ENCODE peak calls at places on chromosomes 1 and 21, in six cellular contexts. F, R, J, S, Y and G are unnamed samples.
A peak's percentile ranks its signal among the peaks of the same experiment; 100 is the strongest.

GRCh38 chr1:201546093-201546492 is 7.2 kb downstream of the NAV1 start:
- DNase-seq in Y (no peak), R (no peak), J (peak; percentile 63), F (no peak), S (no peak), G (no peak)

GRCh38 chr1:89609339-89609725 is 23.6 kb upstream of the LRRC8C start:
- DNase-seq in R (no peak), F (no peak), Y (no peak), J (no peak), S (no peak), G (no peak)

GRCh38 chr1:156664949-156665411 is 12.2 kb downstream of the NES start:
- DNase-seq in S (no peak), Y (no peak), R (no peak), F (no peak), J (peak; percentile 64), G (no peak)

GRCh38 chr1:50271968-50272578 is 151.2 kb downstream of the DMRTA2 start:
- DNase-seq in F (peak; percentile 31), S (no peak), Y (no peak), J (peak; percentile 68), R (peak; percentile 3), G (peak; percentile 32)

GRCh38 chr1:98005326-98006010 is 84.6 kb upstream of the DPYD start:
- DNase-seq in S (no peak), F (no peak), R (no peak), Y (no peak), J (no peak), G (no peak)

GRCh38 chr1:54064244-54064643 is 10.8 kb downstream of the TCEANC2 start:
- DNase-seq in S (no peak), J (no peak), R (no peak), Y (no peak), F (no peak), G (no peak)

GRCh38 chr21:35336534-35336933 is 287.4 kb upstream of the RUNX1 start:
- DNase-seq in R (no peak), Y (no peak), J (no peak), S (no peak), F (peak; percentile 23), G (no peak)

GRCh38 chr1:65039508-65039907 is 73.2 kb upstream of the JAK1 start:
- DNase-seq in R (no peak), F (no peak), S (no peak), J (no peak), Y (no peak), G (no peak)

GRCh38 chr1:19484338-19484792 is 974 bp downstream of the CAPZB start:
- DNase-seq in R (no peak), J (peak; percentile 61), Y (peak; percentile 59), F (no peak), S (peak; percentile 89), G (no peak)

GRCh38 chr21:31710586-31710985 is 21.3 kb downstream of the SCAF4 start:
- DNase-seq in R (no peak), S (no peak), F (peak; percentile 72), J (no peak), Y (no peak), G (no peak)

GRCh38 chr1:222791006-222791710 is 23.7 kb upstream of the DISP1 start:
- DNase-seq in J (no peak), R (no peak), Y (no peak), F (no peak), S (no peak), G (no peak)

GRCh38 chr21:17726047-17726446 is 93.1 kb downstream of the C21orf91 start:
- DNase-seq in J (peak; percentile 8), S (no peak), F (peak; percentile 2), Y (no peak), R (no peak), G (peak; percentile 27)

GRCh38 chr1:42745851-42746250 is 5.8 kb upstream of the CLDN19 start:
- DNase-seq in R (no peak), F (no peak), S (no peak), Y (no peak), J (no peak), G (no peak)

GRCh38 chr1:46288485-46289133 is 14.8 kb downstream of the LRRC41 start:
- DNase-seq in R (no peak), Y (no peak), S (no peak), F (peak; percentile 28), J (no peak), G (no peak)

GRCh38 chr1:78104322-78104721 is 58.6 kb downstream of the GIPC2 start:
- DNase-seq in S (no peak), F (peak; percentile 96), R (no peak), Y (no peak), J (no peak), G (no peak)

GRCh38 chr1:24695202-24695974 is 49.9 kb upstream of the CLIC4 start:
- DNase-seq in F (no peak), S (peak; percentile 81), J (peak; percentile 17), Y (no peak), R (no peak), G (no peak)

GRCh38 chr1:192147221-192147620 is 11.0 kb upstream of the RGS18 start:
- DNase-seq in Y (no peak), F (no peak), J (no peak), S (no peak), R (no peak), G (no peak)

GRCh38 chr1:66564250-66564649 is 30.3 kb downstream of the SGIP1 start:
- DNase-seq in Y (no peak), F (peak; percentile 100), R (no peak), J (no peak), S (no peak), G (no peak)

GRCh38 chr1:208183977-208184901 is 59.9 kb downstream of the PLXNA2 start:
- DNase-seq in J (peak; percentile 31), F (peak; percentile 88), S (no peak), R (no peak), Y (no peak), G (no peak)

GRCh38 chr1:80542231-80542630 is 1258.5 kb upstream of the ADGRL2 start:
- DNase-seq in Y (no peak), R (no peak), J (no peak), F (peak; percentile 10), S (no peak), G (no peak)

GRCh38 chr1:196409586-196409985 is 198.7 kb downstream of the KCNT2 start:
- DNase-seq in F (peak; percentile 23), R (no peak), Y (no peak), S (no peak), J (no peak), G (no peak)

GRCh38 chr1:225460737-225461532 is 33.1 kb upstream of the LBR start:
- DNase-seq in F (peak; percentile 30), J (no peak), Y (no peak), S (peak; percentile 66), R (no peak), G (no peak)

GRCh38 chr1:195462646-195463045 is 1145.6 kb downstream of the KCNT2 start:
- DNase-seq in R (no peak), F (peak; percentile 6), Y (no peak), S (no peak), J (no peak), G (no peak)

GRCh38 chr1:203440780-203441179 is 34.8 kb upstream of the PRELP start:
- DNase-seq in F (peak; percentile 58), R (peak; percentile 70), Y (peak; percentile 85), S (no peak), J (peak; percentile 79), G (peak; percentile 75)